ENCODE peak calls at places on chromosomes 4 and X, in six cellular contexts. One of them, this sample, is unnamed.

GRCh38 chr4:186227221-186227620 is at the start of gene KLKB1:
- DNase-seq in KBM-7: no peak
- DNase-seq in T-helper 2 cell: no peak
- DNase-seq in GM12878: no peak
- DNase-seq in NCI-H2227 treated with DMSO at 0.1 percent for 48 hours: no peak
- DNase-seq in H7: no peak
- DNase-seq in this sample: no peak

GRCh38 chrX:84188320-84188834 is 378 bp upstream of the RPS6KA6 start:
- DNase-seq in KBM-7: no peak
- DNase-seq in T-helper 2 cell: no peak
- DNase-seq in GM12878: no peak
- DNase-seq in NCI-H2227 treated with DMSO at 0.1 percent for 48 hours: peak
- DNase-seq in H7: peak
- DNase-seq in this sample: no peak

GRCh38 chr4:129623233-129623632 is 527.3 kb downstream of the C4orf33 start:
- DNase-seq in KBM-7: peak
- DNase-seq in T-helper 2 cell: no peak
- DNase-seq in GM12878: no peak
- DNase-seq in NCI-H2227 treated with DMSO at 0.1 percent for 48 hours: no peak
- DNase-seq in H7: no peak
- DNase-seq in this sample: no peak

GRCh38 chrX:120642871-120643270 is 13.0 kb upstream of the C1GALT1C1 start:
- DNase-seq in KBM-7: no peak
- DNase-seq in T-helper 2 cell: no peak
- DNase-seq in GM12878: no peak
- DNase-seq in NCI-H2227 treated with DMSO at 0.1 percent for 48 hours: no peak
- DNase-seq in H7: no peak
- DNase-seq in this sample: no peak

GRCh38 chr4:168805341-168805740 is 204.7 kb downstream of the CBR4 start:
- DNase-seq in KBM-7: no peak
- DNase-seq in T-helper 2 cell: no peak
- DNase-seq in GM12878: no peak
- DNase-seq in NCI-H2227 treated with DMSO at 0.1 percent for 48 hours: no peak
- DNase-seq in H7: no peak
- DNase-seq in this sample: no peak

GRCh38 chrX:40470830-40471429 is 109.8 kb upstream of the ATP6AP2 start:
- DNase-seq in KBM-7: no peak
- DNase-seq in T-helper 2 cell: no peak
- DNase-seq in GM12878: no peak
- DNase-seq in NCI-H2227 treated with DMSO at 0.1 percent for 48 hours: no peak
- DNase-seq in H7: peak
- DNase-seq in this sample: no peak

GRCh38 chr4:3470244-3471097 is 7.4 kb downstream of the DOK7 start:
- DNase-seq in KBM-7: no peak
- DNase-seq in T-helper 2 cell: no peak
- DNase-seq in GM12878: no peak
- DNase-seq in NCI-H2227 treated with DMSO at 0.1 percent for 48 hours: no peak
- DNase-seq in H7: peak
- DNase-seq in this sample: no peak

GRCh38 chr4:147560632-147561031 is 56.6 kb upstream of the TMEM184C start:
- DNase-seq in KBM-7: no peak
- DNase-seq in T-helper 2 cell: no peak
- DNase-seq in GM12878: no peak
- DNase-seq in NCI-H2227 treated with DMSO at 0.1 percent for 48 hours: no peak
- DNase-seq in H7: no peak
- DNase-seq in this sample: no peak

GRCh38 chrX:38494239-38494823 is 67.0 kb upstream of the TSPAN7 start:
- DNase-seq in KBM-7: no peak
- DNase-seq in T-helper 2 cell: no peak
- DNase-seq in GM12878: no peak
- DNase-seq in NCI-H2227 treated with DMSO at 0.1 percent for 48 hours: peak
- DNase-seq in H7: no peak
- DNase-seq in this sample: no peak

GRCh38 chrX:9135901-9136510 is 102.1 kb upstream of the FAM9B start:
- DNase-seq in KBM-7: no peak
- DNase-seq in T-helper 2 cell: no peak
- DNase-seq in GM12878: no peak
- DNase-seq in NCI-H2227 treated with DMSO at 0.1 percent for 48 hours: no peak
- DNase-seq in H7: no peak
- DNase-seq in this sample: no peak

GRCh38 chr4:11704136-11704535 is 275.4 kb upstream of the HS3ST1 start:
- DNase-seq in KBM-7: no peak
- DNase-seq in T-helper 2 cell: no peak
- DNase-seq in GM12878: no peak
- DNase-seq in NCI-H2227 treated with DMSO at 0.1 percent for 48 hours: no peak
- DNase-seq in H7: no peak
- DNase-seq in this sample: no peak

GRCh38 chr4:4387531-4388311 is 819 bp downstream of the NSG1 start:
- DNase-seq in KBM-7: no peak
- DNase-seq in T-helper 2 cell: no peak
- DNase-seq in GM12878: no peak
- DNase-seq in NCI-H2227 treated with DMSO at 0.1 percent for 48 hours: no peak
- DNase-seq in H7: peak
- DNase-seq in this sample: peak

GRCh38 chr4:72997409-72997808 is 72.1 kb downstream of the COX18 start:
- DNase-seq in KBM-7: no peak
- DNase-seq in T-helper 2 cell: no peak
- DNase-seq in GM12878: no peak
- DNase-seq in NCI-H2227 treated with DMSO at 0.1 percent for 48 hours: no peak
- DNase-seq in H7: no peak
- DNase-seq in this sample: no peak

GRCh38 chr4:159142254-159142653 is 39.4 kb downstream of the RAPGEF2 start:
- DNase-seq in KBM-7: peak
- DNase-seq in T-helper 2 cell: no peak
- DNase-seq in GM12878: no peak
- DNase-seq in NCI-H2227 treated with DMSO at 0.1 percent for 48 hours: no peak
- DNase-seq in H7: no peak
- DNase-seq in this sample: no peak

GRCh38 chr4:77493829-77494551 is 111.6 kb upstream of the CXCL13 start:
- DNase-seq in KBM-7: no peak
- DNase-seq in T-helper 2 cell: no peak
- DNase-seq in GM12878: no peak
- DNase-seq in NCI-H2227 treated with DMSO at 0.1 percent for 48 hours: no peak
- DNase-seq in H7: no peak
- DNase-seq in this sample: no peak

This sample was measured in T-cell.